ENCODE peak calls at places on chromosomes 6 and 20, in six cellular contexts. F, C, R, N, U and O are unnamed samples. For H3K4me1, the result is how much of the 10 kb centered on the place peaks cover.

GRCh38 chr6:118746100-118746874 is 94.9 kb upstream of the CEP85L start:
- DNase-seq in F (no peak), C (no peak), R (no peak), N (no peak), U (no peak), O (no peak)

GRCh38 chr20:53735536-53736050 is 142.0 kb upstream of the ZNF217 start:
- DNase-seq in F (peak), C (no peak), R (no peak), N (peak), U (no peak), O (no peak)

GRCh38 chr6:18260448-18261106 is 3.8 kb downstream of the DEK start:
- DNase-seq in F (no peak), C (no peak), R (no peak), N (peak), U (no peak), O (no peak)

GRCh38 chr6:44127186-44128019 is at the start of the genes MRPL14 and TMEM63B:
- DNase-seq in F (peak), C (peak), R (peak), N (peak), U (peak), O (peak)

GRCh38 chr6:4607026-4607704 is 169.0 kb upstream of the CDYL start:
- DNase-seq in F (no peak), C (no peak), R (no peak), N (peak), U (no peak), O (no peak)

GRCh38 chr6:89794324-89794723 is 25.3 kb downstream of the MDN1 start:
- DNase-seq in F (no peak), C (no peak), R (no peak), N (no peak), U (no peak), O (no peak)

GRCh38 chr6:105485456-105485855 is 82.6 kb upstream of the PREP start:
- DNase-seq in F (no peak), C (no peak), R (no peak), N (no peak), U (no peak), O (no peak)

GRCh38 chr20:1654994-1655393 is 2.6 kb downstream of the SIRPG start:
- DNase-seq in F (no peak), C (no peak), R (no peak), N (no peak), U (no peak), O (no peak)

GRCh38 chr6:22764521-22764920 is 195.2 kb downstream of the HDGFL1 start:
- DNase-seq in F (no peak), C (no peak), R (no peak), N (peak), U (no peak), O (no peak)

GRCh38 chr6:90219168-90219985 is 77.3 kb downstream of the BACH2 start:
- DNase-seq in F (peak), C (peak), R (peak), N (peak), U (no peak), O (no peak)

GRCh38 chr20:56924976-56925695 is 296.0 kb downstream of the TFAP2C start:
- DNase-seq in F (peak), C (peak), R (no peak), N (no peak), U (no peak), O (no peak)

GRCh38 chr20:38893485-38894090 is 32.6 kb upstream of the FAM83D start:
- DNase-seq in F (peak), C (peak), R (peak), N (no peak), U (peak), O (peak)

GRCh38 chr6:50850223-50850751 is 31.6 kb downstream of the TFAP2B start:
- DNase-seq in F (peak), C (peak), R (no peak), N (no peak), U (no peak), O (no peak)

GRCh38 chr20:62407221-62407992 is at the start of gene CABLES2:
- DNase-seq in F (peak), C (peak), R (peak), N (peak), U (peak), O (peak)
- TF ChIP-seq CTCF in F (no peak), C (no peak), R (no peak), N (no peak), U (no peak), O (no peak)

DNA sequence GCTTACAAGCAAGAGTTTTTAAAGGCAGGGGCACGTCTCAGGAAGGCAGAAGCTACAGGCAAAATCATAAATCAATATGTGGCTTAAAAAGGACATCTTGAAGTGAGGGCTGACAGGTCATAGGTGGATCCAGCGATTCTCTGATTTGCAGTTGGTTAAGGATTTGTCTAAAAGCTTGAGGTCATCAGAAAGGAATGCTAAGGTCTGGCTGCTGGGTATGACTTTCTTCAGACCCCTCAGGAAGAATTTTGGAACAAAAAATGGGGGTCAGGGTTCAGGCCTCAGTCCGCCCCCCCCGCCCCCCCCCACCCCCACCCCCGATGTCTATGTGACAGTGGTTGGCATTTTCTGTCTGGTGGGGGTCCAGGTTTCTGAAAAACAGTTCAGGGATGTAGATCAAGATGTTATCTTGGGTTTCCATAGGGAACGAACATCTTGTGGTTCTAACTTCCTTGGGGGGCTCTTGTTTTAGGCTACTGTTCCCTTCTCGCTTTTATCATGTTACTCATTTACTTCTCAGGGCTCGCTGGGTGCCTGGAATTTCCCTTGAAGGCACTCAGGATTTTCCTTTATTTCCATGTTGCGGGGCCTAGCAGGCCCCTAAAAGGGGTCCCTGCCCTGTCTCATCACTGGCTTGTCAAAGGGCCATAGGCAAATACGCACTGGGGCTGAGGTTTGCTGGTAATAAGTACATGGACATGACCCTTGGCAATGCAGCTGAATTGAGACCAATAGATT is 262.1 kb downstream of the CDH4 start:
- DNase-seq in F (no peak), C (no peak), R (no peak), N (no peak), U (no peak), O (no peak)
- H3K4me1 ChIP-seq in F (under half), C (under half), R (under half), N (under half), U (under half), O (under half)

DNA sequence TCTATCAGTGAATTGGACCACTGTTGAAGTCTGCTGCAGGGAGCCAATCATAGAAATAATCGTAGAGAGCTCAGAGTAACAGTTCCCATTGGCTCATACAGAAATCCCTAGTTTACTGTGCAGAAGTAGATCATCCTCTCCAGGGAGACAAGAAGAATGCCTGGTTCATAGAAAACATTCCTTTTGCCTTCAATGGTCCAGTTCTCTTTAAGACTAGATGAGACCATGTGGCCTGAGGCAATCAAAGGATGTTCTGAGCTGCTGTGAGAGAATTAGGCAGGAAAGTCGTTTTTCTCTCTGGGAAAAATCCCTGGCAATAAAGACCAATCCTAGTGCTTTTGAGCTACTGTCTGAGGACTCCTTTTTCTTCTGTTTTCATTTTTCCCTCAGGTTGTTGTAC is 208.4 kb downstream of the CENPW start:
- DNase-seq in F (no peak), C (no peak), R (no peak), N (no peak), U (no peak), O (no peak)
- TF ChIP-seq CTCF in F (no peak), C (no peak), R (no peak), N (no peak), U (no peak), O (no peak)

GRCh38 chr6:125197795-125198269 is 44.3 kb downstream of the TPD52L1 start:
- DNase-seq in F (no peak), C (no peak), R (no peak), N (peak), U (peak), O (peak)
- H3K4me1 ChIP-seq in F (under half), C (under half), R (under half), N (under half), U (under half), O (under half)

DNA sequence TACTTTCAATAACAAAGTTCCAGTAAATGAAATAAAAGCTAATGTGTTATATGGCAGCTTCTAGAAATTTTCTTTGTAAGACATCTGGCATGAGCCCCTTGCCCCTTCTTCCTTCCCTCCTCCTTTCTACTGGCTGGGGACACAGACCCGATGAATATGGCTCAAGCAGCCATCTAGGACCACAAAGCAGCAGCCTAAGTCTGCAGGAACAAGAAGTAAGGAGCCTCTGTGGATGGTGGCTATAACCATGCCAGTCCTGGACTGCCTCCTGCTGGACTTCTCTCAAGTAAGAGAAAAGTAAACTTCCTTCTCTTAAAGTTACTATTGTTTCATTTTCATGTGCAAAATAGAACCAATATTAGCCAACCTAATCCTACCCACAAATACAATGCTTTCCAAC is 114.9 kb upstream of the DST start:
- DNase-seq in F (peak), C (no peak), R (no peak), N (no peak), U (peak), O (peak)
- TF ChIP-seq CTCF in F (peak), C (peak), R (no peak), N (peak), U (peak), O (peak)

DNA sequence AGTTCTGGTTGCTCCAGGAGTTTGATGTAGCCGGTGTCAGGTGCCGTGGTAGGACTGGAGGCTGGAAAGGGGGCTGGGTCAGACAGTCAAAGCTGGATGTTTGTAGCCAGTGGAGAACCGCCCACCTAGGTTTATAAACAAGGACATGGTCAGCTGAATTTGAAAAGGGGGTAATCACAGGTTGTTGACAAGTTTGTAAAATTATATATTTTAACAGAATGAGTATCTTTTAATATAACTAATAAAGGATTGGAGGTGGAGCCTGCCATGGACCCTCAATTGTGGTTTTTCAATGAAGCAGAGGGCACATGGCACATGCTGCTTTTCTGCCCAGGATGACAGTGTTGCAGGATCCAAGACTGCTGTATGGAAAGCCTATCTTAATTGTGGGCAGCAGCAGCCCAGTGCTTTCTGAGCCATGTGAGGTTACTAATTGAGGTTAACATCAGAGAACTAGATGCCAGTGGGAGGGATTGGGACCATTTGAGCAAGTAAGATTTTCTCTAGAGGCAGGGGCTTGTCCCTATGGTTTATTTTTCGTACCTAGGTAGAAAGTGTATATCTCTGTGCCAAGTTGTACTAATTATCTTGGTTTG is 9.7 kb downstream of the HECA start:
- DNase-seq in F (no peak), C (no peak), R (no peak), N (no peak), U (no peak), O (no peak)
- H3K4me1 ChIP-seq in F (under half), C (under half), R (half or more), N (under half), U (under half), O (under half)

GRCh38 chr20:33407251-33407650 is 5.9 kb upstream of the CDK5RAP1 start:
- DNase-seq in F (no peak), C (no peak), R (no peak), N (peak), U (no peak), O (no peak)

GRCh38 chr20:33399924-33400323 is 1.4 kb downstream of the CDK5RAP1 start:
- DNase-seq in F (no peak), C (no peak), R (no peak), N (no peak), U (no peak), O (no peak)

GRCh38 chr20:33401042-33401921 is at the start of gene CDK5RAP1:
- DNase-seq in F (peak), C (peak), R (peak), N (peak), U (peak), O (peak)

GRCh38 chr20:33404281-33404680 is 3.0 kb upstream of the CDK5RAP1 start:
- DNase-seq in F (no peak), C (no peak), R (no peak), N (no peak), U (no peak), O (no peak)

GRCh38 chr20:33401922-33402369 is 627 bp upstream of the CDK5RAP1 start:
- DNase-seq in F (no peak), C (no peak), R (no peak), N (no peak), U (no peak), O (no peak)
- TF ChIP-seq CTCF in F (no peak), C (no peak), R (no peak), N (no peak), U (no peak), O (no peak)